ENCODE peak calls at places on chromosome 7, in seven cellular contexts. One of them, this sample, is unnamed. For H3K4me1, the result is how much of the 10 kb centered on the place peaks cover.

GRCh38 chr7:100088095-100088620 is 611 bp upstream of the COPS6 start:
- DNase-seq in left ventricle myocardium inferior: no peak
- DNase-seq in uterus: no peak
- DNase-seq in psoas muscle: no peak
- DNase-seq in adrenal gland: no peak
- DNase-seq in stomach: no peak
- DNase-seq in heart right ventricle: no peak
- DNase-seq in this sample: no peak

GRCh38 chr7:45384499-45384898 is 189.7 kb upstream of the ADCY1 start:
- DNase-seq in uterus: no peak
- DNase-seq in adrenal gland: no peak
- DNase-seq in left ventricle myocardium inferior: no peak
- DNase-seq in heart right ventricle: no peak
- DNase-seq in stomach: no peak
- DNase-seq in psoas muscle: no peak
- DNase-seq in this sample: no peak

GRCh38 chr7:81053623-81054022 is 134.8 kb upstream of the SEMA3C start:
- DNase-seq in heart right ventricle: no peak
- DNase-seq in uterus: no peak
- DNase-seq in left ventricle myocardium inferior: no peak
- DNase-seq in stomach: no peak
- DNase-seq in adrenal gland: no peak
- DNase-seq in psoas muscle: no peak
- DNase-seq in this sample: no peak

GRCh38 chr7:102849538-102849937 is 63.3 kb upstream of the LRRC17 start:
- DNase-seq in psoas muscle: no peak
- DNase-seq in stomach: no peak
- DNase-seq in left ventricle myocardium inferior: no peak
- DNase-seq in heart right ventricle: no peak
- DNase-seq in adrenal gland: no peak
- DNase-seq in uterus: no peak
- DNase-seq in this sample: no peak

GRCh38 chr7:4056552-4057288 is 625.4 kb upstream of the FOXK1 start:
- DNase-seq in stomach: no peak
- DNase-seq in adrenal gland: no peak
- DNase-seq in psoas muscle: no peak
- DNase-seq in heart right ventricle: no peak
- DNase-seq in left ventricle myocardium inferior: no peak
- DNase-seq in uterus: no peak
- DNase-seq in this sample: no peak

GRCh38 chr7:68892211-68892610 is 706.1 kb upstream of the AUTS2 start:
- DNase-seq in left ventricle myocardium inferior: no peak
- DNase-seq in psoas muscle: no peak
- DNase-seq in adrenal gland: no peak
- DNase-seq in heart right ventricle: no peak
- DNase-seq in stomach: no peak
- DNase-seq in uterus: no peak
- DNase-seq in this sample: no peak

GRCh38 chr7:95916573-95917371 is 144.4 kb downstream of the DYNC1I1 start:
- DNase-seq in stomach: peak
- DNase-seq in left ventricle myocardium inferior: peak
- DNase-seq in heart right ventricle: peak
- DNase-seq in uterus: peak
- DNase-seq in psoas muscle: peak
- DNase-seq in adrenal gland: peak
- DNase-seq in this sample: no peak

GRCh38 chr7:91789558-91789957 is 90.9 kb downstream of the MTERF1 start:
- DNase-seq in uterus: no peak
- DNase-seq in heart right ventricle: no peak
- DNase-seq in psoas muscle: no peak
- DNase-seq in left ventricle myocardium inferior: no peak
- DNase-seq in stomach: no peak
- DNase-seq in adrenal gland: no peak
- DNase-seq in this sample: no peak

GRCh38 chr7:21086688-21087087 is 300.0 kb upstream of the SP8 start:
- DNase-seq in left ventricle myocardium inferior: no peak
- DNase-seq in stomach: peak
- DNase-seq in psoas muscle: no peak
- DNase-seq in uterus: no peak
- DNase-seq in adrenal gland: no peak
- DNase-seq in heart right ventricle: no peak
- DNase-seq in this sample: no peak

GRCh38 chr7:35985126-35985754 is 167.8 kb upstream of the EEPD1 start:
- DNase-seq in uterus: peak
- DNase-seq in adrenal gland: peak
- DNase-seq in left ventricle myocardium inferior: peak
- DNase-seq in heart right ventricle: peak
- DNase-seq in stomach: peak
- DNase-seq in psoas muscle: peak
- DNase-seq in this sample: peak

GRCh38 chr7:7972128-7972527 is 3.5 kb downstream of the GLCCI1 start:
- DNase-seq in left ventricle myocardium inferior: no peak
- DNase-seq in adrenal gland: no peak
- DNase-seq in psoas muscle: no peak
- DNase-seq in uterus: no peak
- DNase-seq in heart right ventricle: no peak
- DNase-seq in stomach: no peak
- DNase-seq in this sample: no peak

GRCh38 chr7:97639036-97639435 is 92.8 kb upstream of the TAC1 start:
- DNase-seq in uterus: no peak
- DNase-seq in left ventricle myocardium inferior: no peak
- DNase-seq in psoas muscle: no peak
- DNase-seq in heart right ventricle: no peak
- DNase-seq in adrenal gland: no peak
- DNase-seq in stomach: no peak
- DNase-seq in this sample: no peak

GRCh38 chr7:66894463-66895080 is 26.5 kb upstream of the TMEM248 start:
- DNase-seq in uterus: no peak
- DNase-seq in adrenal gland: peak
- DNase-seq in stomach: no peak
- DNase-seq in heart right ventricle: no peak
- DNase-seq in left ventricle myocardium inferior: no peak
- DNase-seq in psoas muscle: no peak
- DNase-seq in this sample: no peak

GRCh38 chr7:122532406-122533269 is 166.3 kb downstream of the RNF133 start:
- DNase-seq in heart right ventricle: no peak
- DNase-seq in left ventricle myocardium inferior: no peak
- DNase-seq in uterus: no peak
- DNase-seq in psoas muscle: no peak
- DNase-seq in adrenal gland: no peak
- DNase-seq in stomach: no peak
- DNase-seq in this sample: no peak

GRCh38 chr7:104979167-104979841 is 34.7 kb upstream of the KMT2E start:
- DNase-seq in stomach: no peak
- DNase-seq in left ventricle myocardium inferior: no peak
- DNase-seq in uterus: peak
- DNase-seq in heart right ventricle: no peak
- DNase-seq in psoas muscle: peak
- DNase-seq in adrenal gland: no peak
- DNase-seq in this sample: no peak

GRCh38 chr7:36691983-36692382 is 32.3 kb downstream of the AOAH start:
- DNase-seq in heart right ventricle: no peak
- DNase-seq in stomach: no peak
- DNase-seq in adrenal gland: no peak
- DNase-seq in uterus: no peak
- DNase-seq in psoas muscle: no peak
- DNase-seq in left ventricle myocardium inferior: no peak
- DNase-seq in this sample: no peak

GRCh38 chr7:154424370-154424769 is 372.2 kb downstream of the DPP6 start:
- DNase-seq in uterus: no peak
- DNase-seq in left ventricle myocardium inferior: no peak
- DNase-seq in psoas muscle: no peak
- DNase-seq in adrenal gland: no peak
- DNase-seq in heart right ventricle: no peak
- DNase-seq in stomach: no peak
- DNase-seq in this sample: no peak

GRCh38 chr7:21914671-21915070 is 31.0 kb downstream of the CDCA7L start:
- DNase-seq in heart right ventricle: no peak
- DNase-seq in psoas muscle: no peak
- DNase-seq in stomach: no peak
- DNase-seq in uterus: no peak
- DNase-seq in left ventricle myocardium inferior: no peak
- DNase-seq in adrenal gland: no peak
- DNase-seq in this sample: no peak

GRCh38 chr7:55165176-55165861 is 146.5 kb downstream of the EGFR start:
- DNase-seq in psoas muscle: no peak
- DNase-seq in heart right ventricle: no peak
- DNase-seq in left ventricle myocardium inferior: no peak
- DNase-seq in uterus: no peak
- DNase-seq in stomach: no peak
- DNase-seq in adrenal gland: no peak
- DNase-seq in this sample: no peak

GRCh38 chr7:100200693-100201092 is 19.1 kb upstream of the PVRIG start:
- DNase-seq in adrenal gland: no peak
- DNase-seq in uterus: no peak
- DNase-seq in psoas muscle: no peak
- DNase-seq in left ventricle myocardium inferior: no peak
- DNase-seq in stomach: no peak
- DNase-seq in heart right ventricle: no peak
- DNase-seq in this sample: no peak

GRCh38 chr7:157692156-157693011 is 355.6 kb downstream of the DNAJB6 start:
- DNase-seq in uterus: peak
- DNase-seq in stomach: no peak
- DNase-seq in heart right ventricle: no peak
- DNase-seq in adrenal gland: no peak
- DNase-seq in psoas muscle: no peak
- DNase-seq in left ventricle myocardium inferior: no peak
- DNase-seq in this sample: no peak

GRCh38 chr7:19215421-19215820 is 70.2 kb upstream of the FERD3L start:
- DNase-seq in psoas muscle: no peak
- DNase-seq in heart right ventricle: no peak
- DNase-seq in adrenal gland: no peak
- DNase-seq in uterus: no peak
- DNase-seq in left ventricle myocardium inferior: no peak
- DNase-seq in stomach: no peak
- DNase-seq in this sample: no peak

GRCh38 chr7:46811529-46811928 is 770.4 kb downstream of the TNS3 start:
- DNase-seq in heart right ventricle: peak
- DNase-seq in adrenal gland: peak
- DNase-seq in uterus: peak
- DNase-seq in stomach: no peak
- DNase-seq in left ventricle myocardium inferior: peak
- DNase-seq in psoas muscle: no peak
- DNase-seq in this sample: no peak

GRCh38 chr7:136687693-136688322 is 180.6 kb upstream of the CHRM2 start:
- DNase-seq in heart right ventricle: no peak
- DNase-seq in stomach: no peak
- DNase-seq in psoas muscle: no peak
- DNase-seq in uterus: no peak
- DNase-seq in left ventricle myocardium inferior: no peak
- DNase-seq in adrenal gland: no peak
- DNase-seq in this sample: no peak

GRCh38 chr7:142587578-142588191 is 161.6 kb upstream of the PRSS1 start:
- DNase-seq in adrenal gland: peak
- DNase-seq in stomach: no peak
- DNase-seq in uterus: no peak
- DNase-seq in heart right ventricle: no peak
- DNase-seq in psoas muscle: no peak
- DNase-seq in left ventricle myocardium inferior: no peak
- DNase-seq in this sample: no peak

DNA sequence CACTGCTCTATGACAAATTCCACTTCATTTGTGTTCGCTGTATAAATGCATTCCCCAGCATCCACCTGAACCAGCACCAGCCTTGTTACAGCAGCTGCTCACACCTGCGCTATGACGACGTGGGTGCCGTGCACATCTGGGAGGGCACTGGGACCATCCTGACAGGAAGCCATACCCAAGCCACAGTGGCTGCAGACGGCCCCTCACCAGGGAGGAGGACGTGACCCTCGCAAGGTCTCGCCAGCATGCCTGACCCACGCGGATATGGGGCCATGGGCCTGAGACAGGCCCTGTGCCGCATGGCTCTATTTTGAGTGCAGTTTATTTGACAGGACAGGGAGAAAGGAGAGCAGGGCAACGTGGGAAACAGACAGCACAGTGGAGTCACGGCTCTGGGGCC is 201.2 kb downstream of the MAD1L1 start:
- DNase-seq in uterus: no peak
- DNase-seq in adrenal gland: no peak
- DNase-seq in heart right ventricle: no peak
- DNase-seq in left ventricle myocardium inferior: peak
- DNase-seq in stomach: no peak
- DNase-seq in psoas muscle: peak
- DNase-seq in this sample: no peak
- H3K4me1 ChIP-seq in uterus: under half
- H3K4me1 ChIP-seq in adrenal gland: under half
- H3K4me1 ChIP-seq in heart right ventricle: under half
- H3K4me1 ChIP-seq in left ventricle myocardium inferior: under half
- H3K4me1 ChIP-seq in stomach: under half
- H3K4me1 ChIP-seq in psoas muscle: under half
- H3K4me1 ChIP-seq in this sample: under half

GRCh38 chr7:87342231-87342630 is 3.2 kb upstream of the CROT start:
- DNase-seq in heart right ventricle: no peak
- DNase-seq in uterus: no peak
- DNase-seq in left ventricle myocardium inferior: no peak
- DNase-seq in stomach: no peak
- DNase-seq in psoas muscle: no peak
- DNase-seq in adrenal gland: no peak
- DNase-seq in this sample: no peak
- H3K4me3 ChIP-seq in heart right ventricle: no peak
- H3K4me3 ChIP-seq in uterus: no peak
- H3K4me3 ChIP-seq in left ventricle myocardium inferior: no peak
- H3K4me3 ChIP-seq in stomach: no peak
- H3K4me3 ChIP-seq in psoas muscle: no peak
- H3K4me3 ChIP-seq in adrenal gland: no peak
- H3K4me3 ChIP-seq in this sample: no peak

GRCh38 chr7:42691030-42691639 is 220.7 kb downstream of the C7orf25 start:
- DNase-seq in psoas muscle: no peak
- DNase-seq in stomach: no peak
- DNase-seq in heart right ventricle: no peak
- DNase-seq in adrenal gland: peak
- DNase-seq in uterus: peak
- DNase-seq in left ventricle myocardium inferior: no peak
- DNase-seq in this sample: no peak
- TF ChIP-seq CTCF in psoas muscle: peak
- TF ChIP-seq CTCF in stomach: peak
- TF ChIP-seq CTCF in heart right ventricle: peak
- TF ChIP-seq CTCF in adrenal gland: peak
- TF ChIP-seq CTCF in uterus: peak
- TF ChIP-seq CTCF in left ventricle myocardium inferior: peak
- TF ChIP-seq CTCF in this sample: peak

GRCh38 chr7:2635148-2635668 is 3.4 kb downstream of the TTYH3 start:
- DNase-seq in stomach: no peak
- DNase-seq in heart right ventricle: no peak
- DNase-seq in uterus: no peak
- DNase-seq in adrenal gland: no peak
- DNase-seq in left ventricle myocardium inferior: no peak
- DNase-seq in psoas muscle: no peak
- DNase-seq in this sample: no peak

GRCh38 chr7:2633538-2634264 is 1.9 kb downstream of the TTYH3 start:
- DNase-seq in stomach: no peak
- DNase-seq in heart right ventricle: no peak
- DNase-seq in left ventricle myocardium inferior: peak
- DNase-seq in psoas muscle: peak
- DNase-seq in adrenal gland: peak
- DNase-seq in uterus: peak
- DNase-seq in this sample: no peak

GRCh38 chr7:2632717-2633537 is 1.1 kb downstream of the TTYH3 start:
- DNase-seq in psoas muscle: peak
- DNase-seq in adrenal gland: peak
- DNase-seq in stomach: peak
- DNase-seq in uterus: peak
- DNase-seq in left ventricle myocardium inferior: peak
- DNase-seq in heart right ventricle: peak
- DNase-seq in this sample: no peak

GRCh38 chr7:2635810-2636701 is 4.3 kb downstream of the TTYH3 start:
- DNase-seq in uterus: peak
- DNase-seq in heart right ventricle: peak
- DNase-seq in left ventricle myocardium inferior: peak
- DNase-seq in stomach: no peak
- DNase-seq in adrenal gland: peak
- DNase-seq in psoas muscle: peak
- DNase-seq in this sample: no peak

GRCh38 chr7:2634265-2635145 is 2.7 kb downstream of the TTYH3 start:
- DNase-seq in uterus: no peak
- DNase-seq in stomach: no peak
- DNase-seq in adrenal gland: no peak
- DNase-seq in heart right ventricle: no peak
- DNase-seq in left ventricle myocardium inferior: no peak
- DNase-seq in psoas muscle: no peak
- DNase-seq in this sample: no peak
- H3K4me1 ChIP-seq in uterus: under half
- H3K4me1 ChIP-seq in stomach: under half
- H3K4me1 ChIP-seq in adrenal gland: half or more
- H3K4me1 ChIP-seq in heart right ventricle: half or more
- H3K4me1 ChIP-seq in left ventricle myocardium inferior: half or more
- H3K4me1 ChIP-seq in psoas muscle: under half
- H3K4me1 ChIP-seq in this sample: half or more